ENCODE peak calls at places on chromosomes 6 and 20, in seven cellular contexts. F is GM23338, N is uterus, M is tibial nerve, E is fibroblast of lung, I is Karpas-422, O is SJSA1. H is an unnamed sample.

GRCh38 chr6:31663961-31664789 is 622 bp downstream of the GPANK1 start:
- DNase-seq in F (no peak), N (peak), M (no peak), E (peak), I (no peak), O (peak), H (no peak)

GRCh38 chr20:51569815-51570741 is 27.6 kb upstream of the NFATC2 start:
- DNase-seq in F (no peak), N (no peak), M (no peak), E (peak), I (no peak), O (no peak), H (no peak)

GRCh38 chr6:93341900-93342613 is 77.3 kb downstream of the EPHA7 start:
- DNase-seq in F (no peak), N (no peak), M (no peak), E (no peak), I (no peak), O (no peak), H (no peak)

GRCh38 chr6:25489399-25489798 is 162.6 kb upstream of the SCGN start:
- DNase-seq in F (no peak), N (no peak), M (no peak), E (no peak), I (no peak), O (no peak), H (no peak)

GRCh38 chr6:37253608-37254007 is 4.0 kb upstream of the TBC1D22B start:
- DNase-seq in F (no peak), N (no peak), M (no peak), E (no peak), I (no peak), O (no peak), H (no peak)

GRCh38 chr6:156021746-156022396 is 566.2 kb upstream of the NOX3 start:
- DNase-seq in F (no peak), N (no peak), M (no peak), E (peak), I (no peak), O (no peak), H (no peak)

GRCh38 chr6:105432797-105433196 is 29.9 kb upstream of the PREP start:
- DNase-seq in F (peak), N (no peak), M (no peak), E (peak), I (no peak), O (peak), H (no peak)

GRCh38 chr6:56343295-56343694 is 95.9 kb upstream of the COL21A1 start:
- DNase-seq in F (no peak), N (no peak), M (no peak), E (no peak), I (no peak), O (no peak), H (no peak)

GRCh38 chr6:2695464-2696095 is 55.1 kb downstream of the MYLK4 start:
- DNase-seq in F (peak), N (no peak), M (no peak), E (peak), I (peak), O (no peak), H (no peak)

GRCh38 chr6:71527831-71528377 is 239.3 kb downstream of the OGFRL1 start:
- DNase-seq in F (no peak), N (no peak), M (no peak), E (no peak), I (no peak), O (no peak), H (no peak)

GRCh38 chr20:24560571-24561485 is 91.4 kb downstream of the SYNDIG1 start:
- DNase-seq in F (no peak), N (no peak), M (no peak), E (peak), I (no peak), O (no peak), H (no peak)

GRCh38 chr20:62780696-62781095 is 15.6 kb upstream of the MRGBP start:
- DNase-seq in F (no peak), N (no peak), M (no peak), E (no peak), I (no peak), O (no peak), H (no peak)

GRCh38 chr6:79224005-79224404 is 10.5 kb downstream of the HMGN3 start:
- DNase-seq in F (no peak), N (no peak), M (no peak), E (no peak), I (no peak), O (no peak), H (no peak)

DNA sequence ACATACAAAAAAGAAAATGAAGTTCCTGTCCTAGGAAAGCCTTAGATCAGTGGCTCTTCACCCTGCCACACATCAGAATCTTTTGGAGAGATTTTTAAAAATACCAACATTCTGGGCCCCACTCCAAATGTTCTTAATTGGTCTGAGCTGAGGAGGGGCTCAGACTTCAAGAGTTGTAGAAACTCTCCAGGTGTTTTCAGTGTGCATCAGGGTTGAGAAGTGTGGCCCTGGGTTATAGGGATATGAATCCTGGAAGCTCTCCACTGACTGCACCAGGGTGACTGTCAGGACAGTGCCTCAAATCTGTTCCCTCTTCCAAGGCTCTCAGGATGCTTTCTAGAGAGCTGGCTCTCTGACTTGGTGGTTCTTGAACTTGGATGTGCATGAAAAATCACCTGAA is 5.5 kb upstream of the MYLK2 start:
- DNase-seq in F (no peak), N (no peak), M (no peak), E (no peak), I (no peak), O (no peak), H (no peak)
- H3K27ac ChIP-seq in F (no peak), N (no peak), M (no peak), E (no peak), I (no peak), O (no peak), H (no peak)

GRCh38 chr20:47325242-47325641 is 31.3 kb downstream of the ZMYND8 start:
- DNase-seq in F (no peak), N (no peak), M (no peak), E (no peak), I (no peak), O (no peak), H (no peak)
- H3K27ac ChIP-seq in F (peak), N (no peak), M (no peak), E (no peak), I (no peak), O (no peak), H (no peak)

GRCh38 chr6:141153563-141153962 is 979.2 kb upstream of the GJE1 start:
- DNase-seq in F (peak), N (no peak), M (no peak), E (no peak), I (no peak), O (no peak), H (no peak)
- H3K27ac ChIP-seq in F (peak), N (no peak), M (no peak), E (no peak), I (no peak), O (no peak), H (no peak)

DNA sequence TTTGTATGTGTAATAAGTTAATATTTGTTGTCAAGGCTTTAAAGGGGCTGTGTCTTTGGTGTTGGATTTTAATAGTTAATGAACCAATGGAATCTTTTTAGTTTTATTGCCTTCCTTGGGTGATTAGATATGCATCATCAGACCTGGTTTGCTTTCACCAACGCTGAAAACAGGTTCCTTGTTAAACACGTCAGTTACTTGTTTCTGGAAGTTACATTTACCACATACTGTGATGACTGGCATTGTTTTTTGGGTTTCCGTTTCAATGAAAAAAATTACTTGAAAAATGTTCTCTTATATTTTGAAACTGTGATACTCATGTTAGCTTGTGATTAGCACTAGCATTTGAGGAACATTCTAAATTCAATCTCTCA is 58.6 kb upstream of the RNF144B start:
- DNase-seq in F (no peak), N (no peak), M (no peak), E (no peak), I (peak), O (no peak), H (no peak)
- H3K27ac ChIP-seq in F (no peak), N (peak), M (peak), E (no peak), I (peak), O (no peak), H (no peak)

GRCh38 chr20:53888510-53888909 is 181.9 kb downstream of the BCAS1 start:
- DNase-seq in F (no peak), N (no peak), M (no peak), E (no peak), I (no peak), O (no peak), H (no peak)

GRCh38 chr20:53889411-53890148 is 180.8 kb downstream of the BCAS1 start:
- DNase-seq in F (no peak), N (no peak), M (no peak), E (no peak), I (no peak), O (no peak), H (no peak)

GRCh38 chr20:53888951-53889350 is 181.4 kb downstream of the BCAS1 start:
- DNase-seq in F (no peak), N (no peak), M (no peak), E (no peak), I (no peak), O (no peak), H (no peak)

GRCh38 chr20:53891306-53891894 is 179.0 kb downstream of the BCAS1 start:
- DNase-seq in F (no peak), N (no peak), M (no peak), E (no peak), I (no peak), O (no peak), H (no peak)

GRCh38 chr20:53890434-53891305 is 179.7 kb downstream of the BCAS1 start:
- DNase-seq in F (no peak), N (no peak), M (no peak), E (no peak), I (no peak), O (no peak), H (no peak)
- H3K27ac ChIP-seq in F (peak), N (no peak), M (no peak), E (peak), I (no peak), O (peak), H (no peak)

DNA sequence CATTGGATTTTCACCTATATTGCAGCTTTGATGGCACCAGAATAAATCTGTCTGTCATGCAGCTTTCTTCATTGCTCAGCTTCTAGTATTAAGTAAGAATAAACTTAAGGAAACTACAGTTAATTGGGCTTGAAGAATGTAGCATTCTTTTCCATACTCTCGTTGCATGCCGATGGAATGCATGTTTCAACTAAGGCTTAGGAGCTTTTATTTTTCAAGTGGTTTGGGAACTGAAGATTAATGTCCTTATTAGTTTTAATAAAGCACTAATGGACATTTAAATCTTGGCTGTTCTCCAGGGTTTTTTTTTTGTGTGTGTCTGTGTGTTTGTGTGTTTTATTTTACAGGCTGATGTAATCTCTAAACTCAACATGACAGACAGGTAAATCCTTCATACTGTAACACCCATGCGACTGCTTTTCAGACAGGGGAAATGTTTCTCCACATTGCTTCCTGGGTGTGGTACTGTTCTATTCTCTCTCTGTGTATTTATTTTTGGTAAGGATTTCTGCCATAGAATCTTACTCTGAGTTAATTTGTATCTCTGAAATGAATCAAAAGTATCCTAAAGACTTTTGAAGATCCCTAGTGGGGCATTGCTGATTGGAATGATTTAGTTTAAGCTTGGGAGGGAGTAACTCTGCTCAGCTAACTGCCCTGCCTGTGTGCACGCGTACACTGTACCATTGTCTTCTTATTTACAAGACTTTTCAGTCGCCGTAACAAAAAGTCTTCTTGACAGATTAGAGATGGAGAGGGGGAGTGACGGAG is 38.0 kb downstream of the SLC9A8 start:
- DNase-seq in F (no peak), N (no peak), M (no peak), E (peak), I (no peak), O (no peak), H (no peak)
- H3K27ac ChIP-seq in F (no peak), N (no peak), M (peak), E (no peak), I (no peak), O (peak), H (peak)

DNA sequence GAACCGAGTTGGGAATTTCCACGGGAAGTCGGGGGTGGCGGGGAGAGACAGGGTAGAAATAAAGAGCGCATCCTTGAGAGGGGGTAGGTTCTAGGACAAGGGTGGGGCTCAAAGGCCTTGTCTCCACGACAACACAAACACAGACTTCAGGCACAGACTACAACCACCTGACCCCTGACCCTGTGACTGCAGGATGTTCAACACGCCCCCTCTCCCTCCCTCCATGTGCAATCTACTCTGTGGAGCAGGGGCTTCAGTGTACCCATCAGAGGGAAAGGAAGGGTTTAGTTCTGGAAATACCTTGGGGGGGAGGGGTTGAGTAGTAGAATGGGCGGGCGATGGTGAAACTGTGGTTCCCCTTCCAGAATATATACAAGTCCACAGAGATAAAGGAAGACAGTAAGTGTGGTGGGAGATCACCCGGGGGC is 651 bp upstream of the TAPBP start:
- DNase-seq in F (peak), N (peak), M (no peak), E (peak), I (peak), O (peak), H (no peak)
- H3K27ac ChIP-seq in F (no peak), N (peak), M (peak), E (peak), I (peak), O (peak), H (peak)

GRCh38 chr6:53357576-53358343 is 9.0 kb upstream of the ELOVL5 start:
- DNase-seq in F (no peak), N (no peak), M (no peak), E (no peak), I (no peak), O (no peak), H (no peak)
- H3K27ac ChIP-seq in F (no peak), N (no peak), M (peak), E (no peak), I (no peak), O (no peak), H (no peak)